ENCODE peak calls at places on chromosomes 1 and 21, in five cellular contexts. J is fibroblast of lung, T is AG09309, W is ascending aorta, X is heart left ventricle. N is an unnamed sample.

GRCh38 chr1:106659490-106660244 is 396.8 kb upstream of the PRMT6 start:
- DNase-seq in W (no peak), X (no peak), T (no peak), J (no peak), N (no peak)

GRCh38 chr1:109906160-109906838 is 4.3 kb upstream of the CSF1 start:
- DNase-seq in J (no peak), T (no peak), X (no peak), W (no peak), N (no peak)

GRCh38 chr1:227343201-227343600 is 24.9 kb upstream of the CDC42BPA start:
- DNase-seq in J (no peak), W (no peak), X (no peak), T (no peak), N (no peak)

GRCh38 chr21:44011123-44011773 is 861 bp upstream of the TRAPPC10 start:
- DNase-seq in J (no peak), T (no peak), X (no peak), W (no peak), N (no peak)

GRCh38 chr1:40143891-40144575 is 17.2 kb upstream of the RLF start:
- DNase-seq in J (peak), W (no peak), T (peak), X (peak), N (peak)

GRCh38 chr1:205456868-205457724 is 1.3 kb upstream of the BLACAT1 start:
- DNase-seq in T (no peak), X (peak), J (no peak), W (no peak), N (no peak)

GRCh38 chr1:100795646-100795985 is 76.1 kb downstream of the VCAM1 start:
- DNase-seq in J (no peak), T (no peak), X (no peak), W (no peak), N (no peak)

GRCh38 chr1:181493145-181493544 is 9.8 kb downstream of the CACNA1E start:
- DNase-seq in J (no peak), X (no peak), W (no peak), T (no peak), N (no peak)

GRCh38 chr1:2135425-2135824 is 59.1 kb downstream of the FAAP20 start:
- DNase-seq in T (no peak), W (no peak), X (peak), J (peak), N (no peak)

DNA sequence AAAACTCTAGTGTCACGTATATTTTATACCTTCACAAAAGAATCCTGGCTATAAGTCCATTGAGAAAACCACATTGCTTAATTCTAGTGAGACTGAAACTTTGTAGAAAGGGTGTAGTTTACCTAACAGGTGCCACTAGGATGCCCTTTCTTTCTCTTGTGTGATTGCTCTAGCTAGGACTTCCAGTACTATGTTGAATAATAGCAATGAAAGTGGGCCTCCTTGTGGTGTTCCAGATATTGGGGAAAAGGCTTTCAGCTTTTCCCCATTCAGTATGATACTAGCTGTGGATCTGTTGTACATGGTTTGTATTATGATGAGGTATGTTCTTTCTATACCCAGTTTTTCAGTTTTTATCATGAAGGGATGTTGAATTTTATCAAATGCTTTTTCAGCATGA is 39.7 kb upstream of the CHODL start:
- DNase-seq in W (no peak), X (no peak), T (no peak), J (no peak), N (no peak)
- TF ChIP-seq CTCF in W (no peak), X (no peak), T (no peak), J (no peak), N (no peak)

DNA sequence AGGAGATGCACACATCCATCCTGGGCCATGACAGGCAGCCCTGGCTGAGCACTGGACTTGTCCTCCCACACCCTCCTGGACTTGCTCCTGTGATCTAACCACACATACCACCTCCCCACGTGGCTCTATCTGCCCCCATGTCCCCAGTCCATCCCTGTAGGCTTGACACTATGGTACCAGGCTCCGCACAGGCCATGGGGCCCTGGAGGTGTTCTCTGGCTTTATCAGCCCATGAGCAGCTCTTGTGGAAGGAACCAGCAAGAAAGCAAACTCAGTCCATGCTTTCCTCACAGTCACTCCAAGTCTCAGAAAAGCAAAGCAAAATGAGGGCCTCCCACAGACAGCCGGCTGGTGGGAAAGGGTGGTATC is 61.6 kb downstream of the CD46 start:
- DNase-seq in W (no peak), J (no peak), X (no peak), T (no peak), N (no peak)
- TF ChIP-seq CTCF in W (no peak), J (no peak), X (no peak), T (no peak), N (no peak)

DNA sequence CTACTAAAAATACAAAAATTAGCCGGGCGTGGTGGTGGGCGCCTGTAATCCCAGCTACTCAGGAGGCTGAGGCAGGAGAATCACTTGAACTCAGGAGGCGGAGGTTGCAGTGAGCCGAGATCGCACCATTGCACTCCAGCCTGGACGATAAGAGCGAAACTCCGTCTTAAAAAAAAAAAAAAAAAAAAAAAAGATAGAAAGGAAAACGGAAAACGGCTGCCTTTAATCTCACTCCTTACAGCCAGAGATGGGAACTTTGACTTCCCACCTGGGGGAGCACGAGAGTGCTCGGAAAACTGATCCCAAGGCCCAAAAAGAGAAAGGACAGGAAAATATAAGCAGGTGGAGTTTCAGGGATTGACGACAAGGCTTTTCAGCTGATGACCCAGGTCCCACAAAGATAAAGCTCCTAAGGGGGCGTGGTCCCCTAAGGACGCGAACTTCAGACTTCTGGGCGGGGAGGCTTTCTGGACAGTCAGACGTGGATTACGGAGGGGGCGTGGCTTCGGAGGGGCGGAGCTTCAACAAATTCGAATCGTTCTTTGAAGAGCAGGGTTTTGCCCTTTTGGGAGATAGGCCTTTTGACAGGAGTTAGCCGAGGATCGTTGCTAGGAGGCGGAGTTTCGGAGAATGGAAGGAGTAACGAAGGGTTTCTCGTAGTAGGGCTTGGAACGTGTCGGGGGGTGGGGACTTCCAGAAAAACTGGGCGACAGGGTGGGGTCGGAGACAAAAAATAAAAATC is 966 bp upstream of the CKS1B start:
- DNase-seq in X (peak), T (peak), J (peak), W (peak), N (peak)
- TF ChIP-seq CTCF in X (no peak), T (peak), J (peak), W (peak), N (no peak)

GRCh38 chr1:67700692-67701410 is 15.8 kb downstream of the GADD45A start:
- DNase-seq in W (no peak), X (no peak), T (no peak), J (no peak), N (no peak)
- TF ChIP-seq CTCF in W (peak), X (peak), T (peak), J (peak), N (peak)

GRCh38 chr1:45378184-45378583 is 37.9 kb upstream of the MUTYH start:
- DNase-seq in J (no peak), W (no peak), T (no peak), X (no peak), N (no peak)

GRCh38 chr1:45373573-45373972 is 33.3 kb upstream of the MUTYH start:
- DNase-seq in X (no peak), W (no peak), T (no peak), J (no peak), N (no peak)

GRCh38 chr1:45370575-45370974 is 30.3 kb upstream of the MUTYH start:
- DNase-seq in W (no peak), X (no peak), T (no peak), J (no peak), N (no peak)

GRCh38 chr1:45380125-45380524 is 39.9 kb upstream of the MUTYH start:
- DNase-seq in X (no peak), J (no peak), W (no peak), T (no peak), N (no peak)

GRCh38 chr1:45375104-45376090 is 35.2 kb upstream of the MUTYH start:
- DNase-seq in X (no peak), T (no peak), J (peak), W (no peak), N (no peak)
- TF ChIP-seq CTCF in X (no peak), T (peak), J (no peak), W (no peak), N (no peak)

GRCh38 chr1:7669559-7670208 is 101.4 kb upstream of the VAMP3 start:
- DNase-seq in W (no peak), T (no peak), J (peak), X (no peak), N (no peak)
- TF ChIP-seq CTCF in W (peak), T (peak), J (peak), X (peak), N (peak)

GRCh38 chr21:17900990-17901385 is 81.8 kb upstream of the C21orf91 start:
- DNase-seq in W (no peak), X (no peak), J (no peak), T (no peak), N (no peak)

GRCh38 chr21:17901458-17902092 is 82.4 kb upstream of the C21orf91 start:
- DNase-seq in W (no peak), T (no peak), J (no peak), X (no peak), N (no peak)

GRCh38 chr21:17903929-17904639 is 84.9 kb upstream of the C21orf91 start:
- DNase-seq in X (no peak), J (no peak), W (no peak), T (no peak), N (no peak)

GRCh38 chr21:17903029-17903806 is 84.1 kb upstream of the C21orf91 start:
- DNase-seq in W (no peak), X (no peak), J (peak), T (peak), N (no peak)

GRCh38 chr21:17900281-17900989 is 81.3 kb upstream of the C21orf91 start:
- DNase-seq in X (peak), T (no peak), J (no peak), W (no peak), N (no peak)
- TF ChIP-seq CTCF in X (no peak), T (no peak), J (no peak), W (no peak), N (no peak)

DNA sequence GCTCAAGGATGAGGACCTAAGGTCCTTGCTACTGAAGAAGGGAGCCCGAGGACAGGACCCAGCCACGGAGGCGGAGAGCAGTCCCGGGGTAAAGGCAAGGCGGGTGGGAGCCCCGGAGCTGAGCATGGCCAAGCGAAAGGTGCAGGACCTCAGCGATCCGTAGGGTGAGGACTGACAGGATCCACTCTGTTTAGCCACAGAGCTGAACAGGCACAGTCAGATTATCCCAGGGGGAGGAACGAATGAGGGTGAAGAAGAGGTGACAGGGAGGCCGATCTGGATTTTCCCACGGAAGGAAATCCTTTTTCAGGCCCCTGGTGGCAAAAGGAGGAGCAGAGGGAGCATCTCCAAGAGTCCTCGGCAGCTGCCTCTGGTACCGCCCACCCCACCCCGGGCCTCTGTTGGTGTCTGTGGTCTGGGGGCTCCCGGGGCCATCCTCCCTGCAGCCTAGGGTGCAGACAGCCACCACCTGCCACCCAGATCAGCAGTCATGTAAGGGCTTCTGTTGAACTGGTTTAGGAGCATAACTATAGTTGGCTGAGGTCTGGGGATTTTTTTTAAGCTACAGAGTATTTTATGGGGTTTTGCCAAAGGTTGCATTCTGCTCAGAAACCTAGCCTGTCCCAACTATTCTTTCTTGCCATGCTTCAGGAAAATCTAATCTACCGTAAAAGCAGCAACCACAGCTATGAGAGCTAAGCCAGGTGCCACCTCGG is 32.3 kb upstream of the LBR start:
- DNase-seq in W (no peak), T (no peak), X (no peak), J (no peak), N (no peak)
- TF ChIP-seq CTCF in W (no peak), T (no peak), X (no peak), J (no peak), N (no peak)

GRCh38 chr1:182811975-182812727 is 22.6 kb downstream of the NPL start:
- DNase-seq in T (no peak), X (no peak), W (no peak), J (no peak), N (no peak)
- TF ChIP-seq CTCF in T (no peak), X (no peak), W (no peak), J (no peak), N (no peak)

N was measured in HFF-Myc.